ENCODE peak calls at places on chromosomes 11 and 22, in five cellular contexts. One of them, this sample, is unnamed.

GRCh38 chr11:117840881-117841581 is 16.5 kb upstream of the FXYD2 start:
- DNase-seq in dorsolateral prefrontal cortex: peak
- DNase-seq in M059J: no peak
- DNase-seq in posterior vena cava: peak
- DNase-seq in DND-41: no peak
- DNase-seq in this sample: no peak

GRCh38 chr11:36566407-36567053 is 1.3 kb upstream of the RAG1 start:
- DNase-seq in dorsolateral prefrontal cortex: no peak
- DNase-seq in M059J: peak
- DNase-seq in posterior vena cava: no peak
- DNase-seq in DND-41: peak
- DNase-seq in this sample: no peak

GRCh38 chr22:39351689-39352214 is 2.0 kb downstream of the SYNGR1 start:
- DNase-seq in dorsolateral prefrontal cortex: no peak
- DNase-seq in M059J: peak
- DNase-seq in posterior vena cava: no peak
- DNase-seq in DND-41: no peak
- DNase-seq in this sample: no peak

GRCh38 chr11:92781151-92781550 is 188.3 kb upstream of the MTNR1B start:
- DNase-seq in dorsolateral prefrontal cortex: no peak
- DNase-seq in M059J: no peak
- DNase-seq in posterior vena cava: no peak
- DNase-seq in DND-41: no peak
- DNase-seq in this sample: no peak

GRCh38 chr11:66172146-66172545 is 96.3 kb upstream of the RAB1B start:
- DNase-seq in dorsolateral prefrontal cortex: no peak
- DNase-seq in M059J: peak
- DNase-seq in posterior vena cava: no peak
- DNase-seq in DND-41: no peak
- DNase-seq in this sample: no peak

GRCh38 chr22:47190957-47191323 is 428.5 kb downstream of the TBC1D22A start:
- DNase-seq in dorsolateral prefrontal cortex: peak
- DNase-seq in M059J: no peak
- DNase-seq in posterior vena cava: peak
- DNase-seq in DND-41: no peak
- DNase-seq in this sample: no peak

GRCh38 chr22:29213481-29213880 is 7.8 kb downstream of the EMID1 start:
- DNase-seq in dorsolateral prefrontal cortex: no peak
- DNase-seq in M059J: no peak
- DNase-seq in posterior vena cava: no peak
- DNase-seq in DND-41: no peak
- DNase-seq in this sample: no peak

GRCh38 chr11:27231519-27231918 is 131.5 kb downstream of the CCDC34 start:
- DNase-seq in dorsolateral prefrontal cortex: no peak
- DNase-seq in M059J: no peak
- DNase-seq in posterior vena cava: no peak
- DNase-seq in DND-41: no peak
- DNase-seq in this sample: no peak

GRCh38 chr11:131275580-131275979 is 94.8 kb upstream of the NTM start:
- DNase-seq in dorsolateral prefrontal cortex: no peak
- DNase-seq in M059J: no peak
- DNase-seq in posterior vena cava: no peak
- DNase-seq in DND-41: no peak
- DNase-seq in this sample: peak

GRCh38 chr11:78370406-78371172 is 47.0 kb downstream of the GAB2 start:
- DNase-seq in dorsolateral prefrontal cortex: no peak
- DNase-seq in M059J: peak
- DNase-seq in posterior vena cava: peak
- DNase-seq in DND-41: no peak
- DNase-seq in this sample: no peak

GRCh38 chr11:84720706-84721402 is 906.3 kb downstream of the DLG2 start:
- DNase-seq in dorsolateral prefrontal cortex: peak
- DNase-seq in M059J: no peak
- DNase-seq in posterior vena cava: peak
- DNase-seq in DND-41: no peak
- DNase-seq in this sample: no peak

GRCh38 chr22:36824655-36825054 is 7.8 kb upstream of the PVALB start:
- DNase-seq in dorsolateral prefrontal cortex: no peak
- DNase-seq in M059J: no peak
- DNase-seq in posterior vena cava: no peak
- DNase-seq in DND-41: no peak
- DNase-seq in this sample: no peak

GRCh38 chr11:80700386-80700785 is 1259.6 kb upstream of the TENM4 start:
- DNase-seq in dorsolateral prefrontal cortex: no peak
- DNase-seq in M059J: peak
- DNase-seq in posterior vena cava: no peak
- DNase-seq in DND-41: no peak
- DNase-seq in this sample: no peak

GRCh38 chr11:35163707-35164496 is 24.9 kb downstream of the CD44 start:
- DNase-seq in dorsolateral prefrontal cortex: no peak
- DNase-seq in M059J: no peak
- DNase-seq in posterior vena cava: no peak
- DNase-seq in DND-41: peak
- DNase-seq in this sample: no peak

GRCh38 chr22:29078036-29078868 is 5.4 kb downstream of the KREMEN1 start:
- DNase-seq in dorsolateral prefrontal cortex: no peak
- DNase-seq in M059J: no peak
- DNase-seq in posterior vena cava: no peak
- DNase-seq in DND-41: peak
- DNase-seq in this sample: no peak

GRCh38 chr22:35997438-35997837 is 31.2 kb downstream of the RBFOX2 start:
- DNase-seq in dorsolateral prefrontal cortex: no peak
- DNase-seq in M059J: no peak
- DNase-seq in posterior vena cava: no peak
- DNase-seq in DND-41: no peak
- DNase-seq in this sample: no peak